ENCODE peak calls at places on chromosomes 6 and 20, in ten cellular contexts. One of them, this sample, is unnamed. For H3K9me3, the result is how much of the 10 kb centered on the place peaks cover.

GRCh38 chr6:140850438-140850837 is 1282.3 kb upstream of the GJE1 start:
- DNase-seq in heart right ventricle: no peak
- DNase-seq in kidney: no peak
- DNase-seq in neural progenitor cell: no peak
- DNase-seq in AG04450: no peak
- DNase-seq in tibial nerve: no peak
- DNase-seq in astrocyte: peak
- DNase-seq in OCI-LY7: no peak
- DNase-seq in colonic mucosa: no peak
- DNase-seq in cardiac muscle cell: peak
- DNase-seq in this sample: no peak

GRCh38 chr6:53326372-53327016 is 22.3 kb downstream of the ELOVL5 start:
- DNase-seq in heart right ventricle: peak
- DNase-seq in kidney: no peak
- DNase-seq in neural progenitor cell: no peak
- DNase-seq in AG04450: peak
- DNase-seq in tibial nerve: no peak
- DNase-seq in astrocyte: peak
- DNase-seq in OCI-LY7: no peak
- DNase-seq in colonic mucosa: no peak
- DNase-seq in cardiac muscle cell: peak
- DNase-seq in this sample: no peak

GRCh38 chr6:126661646-126662045 is 321.7 kb downstream of the CENPW start:
- DNase-seq in heart right ventricle: no peak
- DNase-seq in kidney: no peak
- DNase-seq in neural progenitor cell: no peak
- DNase-seq in AG04450: peak
- DNase-seq in tibial nerve: no peak
- DNase-seq in astrocyte: peak
- DNase-seq in OCI-LY7: no peak
- DNase-seq in colonic mucosa: no peak
- DNase-seq in cardiac muscle cell: peak
- DNase-seq in this sample: no peak

GRCh38 chr6:2765896-2766766 is 938 bp downstream of the WRNIP1 start:
- DNase-seq in heart right ventricle: peak
- DNase-seq in kidney: peak
- DNase-seq in neural progenitor cell: peak
- DNase-seq in AG04450: no peak
- DNase-seq in tibial nerve: no peak
- DNase-seq in astrocyte: peak
- DNase-seq in OCI-LY7: peak
- DNase-seq in colonic mucosa: peak
- DNase-seq in cardiac muscle cell: peak
- DNase-seq in this sample: no peak

GRCh38 chr20:12702312-12702711 is 306.5 kb upstream of the SPTLC3 start:
- DNase-seq in heart right ventricle: no peak
- DNase-seq in kidney: no peak
- DNase-seq in neural progenitor cell: no peak
- DNase-seq in AG04450: no peak
- DNase-seq in tibial nerve: no peak
- DNase-seq in astrocyte: no peak
- DNase-seq in OCI-LY7: no peak
- DNase-seq in colonic mucosa: no peak
- DNase-seq in cardiac muscle cell: no peak
- DNase-seq in this sample: no peak

GRCh38 chr6:79079425-79080130 is 1.5 kb upstream of the PHIP start:
- DNase-seq in heart right ventricle: no peak
- DNase-seq in kidney: no peak
- DNase-seq in neural progenitor cell: peak
- DNase-seq in AG04450: no peak
- DNase-seq in tibial nerve: no peak
- DNase-seq in astrocyte: peak
- DNase-seq in OCI-LY7: no peak
- DNase-seq in colonic mucosa: no peak
- DNase-seq in cardiac muscle cell: peak
- DNase-seq in this sample: no peak

GRCh38 chr6:51559059-51559458 is 528.4 kb downstream of the PKHD1 start:
- DNase-seq in heart right ventricle: no peak
- DNase-seq in kidney: no peak
- DNase-seq in neural progenitor cell: no peak
- DNase-seq in AG04450: no peak
- DNase-seq in tibial nerve: no peak
- DNase-seq in astrocyte: no peak
- DNase-seq in OCI-LY7: no peak
- DNase-seq in colonic mucosa: no peak
- DNase-seq in cardiac muscle cell: no peak
- DNase-seq in this sample: no peak

GRCh38 chr20:49344975-49345374 is 67.1 kb upstream of the ZNFX1 start:
- DNase-seq in heart right ventricle: peak
- DNase-seq in kidney: no peak
- DNase-seq in neural progenitor cell: no peak
- DNase-seq in AG04450: peak
- DNase-seq in tibial nerve: peak
- DNase-seq in astrocyte: peak
- DNase-seq in OCI-LY7: no peak
- DNase-seq in colonic mucosa: peak
- DNase-seq in cardiac muscle cell: peak
- DNase-seq in this sample: no peak

GRCh38 chr6:83756565-83756964 is 47.7 kb upstream of the SNAP91 start:
- DNase-seq in heart right ventricle: no peak
- DNase-seq in kidney: no peak
- DNase-seq in neural progenitor cell: no peak
- DNase-seq in AG04450: no peak
- DNase-seq in tibial nerve: no peak
- DNase-seq in astrocyte: no peak
- DNase-seq in OCI-LY7: no peak
- DNase-seq in colonic mucosa: no peak
- DNase-seq in cardiac muscle cell: no peak
- DNase-seq in this sample: no peak

GRCh38 chr6:83758533-83758932 is 49.6 kb upstream of the SNAP91 start:
- DNase-seq in heart right ventricle: no peak
- DNase-seq in kidney: no peak
- DNase-seq in neural progenitor cell: no peak
- DNase-seq in AG04450: no peak
- DNase-seq in tibial nerve: no peak
- DNase-seq in astrocyte: no peak
- DNase-seq in OCI-LY7: no peak
- DNase-seq in colonic mucosa: no peak
- DNase-seq in cardiac muscle cell: no peak
- DNase-seq in this sample: no peak

DNA sequence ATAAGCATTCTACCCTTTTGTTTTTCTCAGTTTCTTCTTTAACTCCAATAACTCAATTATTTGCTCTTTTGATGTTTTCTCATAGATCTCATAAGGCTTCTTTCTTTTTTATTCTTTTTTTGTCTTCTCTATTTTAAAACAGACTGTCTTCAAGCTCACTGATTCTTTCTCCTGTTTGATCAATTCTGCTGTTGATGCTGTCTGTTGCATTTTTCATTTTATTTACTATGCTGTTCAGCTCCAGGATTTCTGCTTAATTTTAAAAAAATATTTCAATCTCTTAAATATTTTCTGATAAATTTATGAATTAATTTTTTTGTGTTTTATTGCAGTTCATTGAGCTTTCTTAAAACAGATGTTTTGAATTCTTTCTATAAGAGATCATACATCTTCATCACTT is 48.1 kb upstream of the SNAP91 start:
- DNase-seq in heart right ventricle: no peak
- DNase-seq in kidney: no peak
- DNase-seq in neural progenitor cell: no peak
- DNase-seq in AG04450: no peak
- DNase-seq in tibial nerve: no peak
- DNase-seq in astrocyte: no peak
- DNase-seq in OCI-LY7: no peak
- DNase-seq in colonic mucosa: no peak
- DNase-seq in cardiac muscle cell: no peak
- DNase-seq in this sample: no peak
- H3K9me3 ChIP-seq in heart right ventricle: under half
- H3K9me3 ChIP-seq in kidney: under half
- H3K9me3 ChIP-seq in neural progenitor cell: under half
- H3K9me3 ChIP-seq in AG04450: under half
- H3K9me3 ChIP-seq in tibial nerve: under half
- H3K9me3 ChIP-seq in astrocyte: under half
- H3K9me3 ChIP-seq in OCI-LY7: under half
- H3K9me3 ChIP-seq in colonic mucosa: under half
- H3K9me3 ChIP-seq in cardiac muscle cell: under half
- H3K9me3 ChIP-seq in this sample: under half

GRCh38 chr20:59159091-59159821 is 4.4 kb upstream of the ZNF831 start:
- DNase-seq in heart right ventricle: no peak
- DNase-seq in kidney: no peak
- DNase-seq in neural progenitor cell: peak
- DNase-seq in AG04450: no peak
- DNase-seq in tibial nerve: no peak
- DNase-seq in astrocyte: no peak
- DNase-seq in OCI-LY7: no peak
- DNase-seq in colonic mucosa: peak
- DNase-seq in cardiac muscle cell: no peak
- DNase-seq in this sample: peak

GRCh38 chr20:59157961-59158541 is 5.6 kb upstream of the ZNF831 start:
- DNase-seq in heart right ventricle: no peak
- DNase-seq in kidney: no peak
- DNase-seq in neural progenitor cell: peak
- DNase-seq in AG04450: no peak
- DNase-seq in tibial nerve: no peak
- DNase-seq in astrocyte: no peak
- DNase-seq in OCI-LY7: no peak
- DNase-seq in colonic mucosa: peak
- DNase-seq in cardiac muscle cell: no peak
- DNase-seq in this sample: no peak

GRCh38 chr20:59161626-59162170 is 1.9 kb upstream of the ZNF831 start:
- DNase-seq in heart right ventricle: no peak
- DNase-seq in kidney: no peak
- DNase-seq in neural progenitor cell: no peak
- DNase-seq in AG04450: no peak
- DNase-seq in tibial nerve: no peak
- DNase-seq in astrocyte: no peak
- DNase-seq in OCI-LY7: peak
- DNase-seq in colonic mucosa: no peak
- DNase-seq in cardiac muscle cell: no peak
- DNase-seq in this sample: no peak

GRCh38 chr20:59158673-59159072 is 4.9 kb upstream of the ZNF831 start:
- DNase-seq in heart right ventricle: no peak
- DNase-seq in kidney: no peak
- DNase-seq in neural progenitor cell: no peak
- DNase-seq in AG04450: no peak
- DNase-seq in tibial nerve: no peak
- DNase-seq in astrocyte: no peak
- DNase-seq in OCI-LY7: no peak
- DNase-seq in colonic mucosa: peak
- DNase-seq in cardiac muscle cell: no peak
- DNase-seq in this sample: no peak

GRCh38 chr20:59159822-59160740 is 3.5 kb upstream of the ZNF831 start:
- DNase-seq in heart right ventricle: no peak
- DNase-seq in kidney: no peak
- DNase-seq in neural progenitor cell: no peak
- DNase-seq in AG04450: no peak
- DNase-seq in tibial nerve: no peak
- DNase-seq in astrocyte: no peak
- DNase-seq in OCI-LY7: peak
- DNase-seq in colonic mucosa: peak
- DNase-seq in cardiac muscle cell: no peak
- DNase-seq in this sample: no peak
- H3K27ac ChIP-seq in heart right ventricle: no peak
- H3K27ac ChIP-seq in kidney: no peak
- H3K27ac ChIP-seq in neural progenitor cell: no peak
- H3K27ac ChIP-seq in AG04450: no peak
- H3K27ac ChIP-seq in tibial nerve: peak
- H3K27ac ChIP-seq in astrocyte: no peak
- H3K27ac ChIP-seq in OCI-LY7: no peak
- H3K27ac ChIP-seq in colonic mucosa: peak
- H3K27ac ChIP-seq in cardiac muscle cell: no peak
- H3K27ac ChIP-seq in this sample: peak

GRCh38 chr6:19033683-19034082 is 646.5 kb downstream of the RNF144B start:
- DNase-seq in heart right ventricle: no peak
- DNase-seq in kidney: no peak
- DNase-seq in neural progenitor cell: no peak
- DNase-seq in AG04450: no peak
- DNase-seq in tibial nerve: no peak
- DNase-seq in astrocyte: no peak
- DNase-seq in OCI-LY7: no peak
- DNase-seq in colonic mucosa: no peak
- DNase-seq in cardiac muscle cell: no peak
- DNase-seq in this sample: no peak

GRCh38 chr6:19037607-19038006 is 650.5 kb downstream of the RNF144B start:
- DNase-seq in heart right ventricle: no peak
- DNase-seq in kidney: no peak
- DNase-seq in neural progenitor cell: no peak
- DNase-seq in AG04450: no peak
- DNase-seq in tibial nerve: no peak
- DNase-seq in astrocyte: no peak
- DNase-seq in OCI-LY7: no peak
- DNase-seq in colonic mucosa: no peak
- DNase-seq in cardiac muscle cell: no peak
- DNase-seq in this sample: no peak

GRCh38 chr6:19032486-19033295 is 645.5 kb downstream of the RNF144B start:
- DNase-seq in heart right ventricle: peak
- DNase-seq in kidney: no peak
- DNase-seq in neural progenitor cell: no peak
- DNase-seq in AG04450: no peak
- DNase-seq in tibial nerve: no peak
- DNase-seq in astrocyte: no peak
- DNase-seq in OCI-LY7: no peak
- DNase-seq in colonic mucosa: no peak
- DNase-seq in cardiac muscle cell: no peak
- DNase-seq in this sample: no peak

GRCh38 chr6:19039287-19039686 is 652.1 kb downstream of the RNF144B start:
- DNase-seq in heart right ventricle: no peak
- DNase-seq in kidney: no peak
- DNase-seq in neural progenitor cell: no peak
- DNase-seq in AG04450: no peak
- DNase-seq in tibial nerve: no peak
- DNase-seq in astrocyte: no peak
- DNase-seq in OCI-LY7: no peak
- DNase-seq in colonic mucosa: no peak
- DNase-seq in cardiac muscle cell: no peak
- DNase-seq in this sample: no peak

GRCh38 chr6:19035454-19035853 is 648.3 kb downstream of the RNF144B start:
- DNase-seq in heart right ventricle: no peak
- DNase-seq in kidney: no peak
- DNase-seq in neural progenitor cell: no peak
- DNase-seq in AG04450: no peak
- DNase-seq in tibial nerve: no peak
- DNase-seq in astrocyte: no peak
- DNase-seq in OCI-LY7: no peak
- DNase-seq in colonic mucosa: no peak
- DNase-seq in cardiac muscle cell: peak
- DNase-seq in this sample: no peak
- H3K9me3 ChIP-seq in heart right ventricle: under half
- H3K9me3 ChIP-seq in kidney: under half
- H3K9me3 ChIP-seq in neural progenitor cell: under half
- H3K9me3 ChIP-seq in AG04450: under half
- H3K9me3 ChIP-seq in tibial nerve: under half
- H3K9me3 ChIP-seq in astrocyte: under half
- H3K9me3 ChIP-seq in OCI-LY7: under half
- H3K9me3 ChIP-seq in colonic mucosa: under half
- H3K9me3 ChIP-seq in cardiac muscle cell: under half
- H3K9me3 ChIP-seq in this sample: under half

DNA sequence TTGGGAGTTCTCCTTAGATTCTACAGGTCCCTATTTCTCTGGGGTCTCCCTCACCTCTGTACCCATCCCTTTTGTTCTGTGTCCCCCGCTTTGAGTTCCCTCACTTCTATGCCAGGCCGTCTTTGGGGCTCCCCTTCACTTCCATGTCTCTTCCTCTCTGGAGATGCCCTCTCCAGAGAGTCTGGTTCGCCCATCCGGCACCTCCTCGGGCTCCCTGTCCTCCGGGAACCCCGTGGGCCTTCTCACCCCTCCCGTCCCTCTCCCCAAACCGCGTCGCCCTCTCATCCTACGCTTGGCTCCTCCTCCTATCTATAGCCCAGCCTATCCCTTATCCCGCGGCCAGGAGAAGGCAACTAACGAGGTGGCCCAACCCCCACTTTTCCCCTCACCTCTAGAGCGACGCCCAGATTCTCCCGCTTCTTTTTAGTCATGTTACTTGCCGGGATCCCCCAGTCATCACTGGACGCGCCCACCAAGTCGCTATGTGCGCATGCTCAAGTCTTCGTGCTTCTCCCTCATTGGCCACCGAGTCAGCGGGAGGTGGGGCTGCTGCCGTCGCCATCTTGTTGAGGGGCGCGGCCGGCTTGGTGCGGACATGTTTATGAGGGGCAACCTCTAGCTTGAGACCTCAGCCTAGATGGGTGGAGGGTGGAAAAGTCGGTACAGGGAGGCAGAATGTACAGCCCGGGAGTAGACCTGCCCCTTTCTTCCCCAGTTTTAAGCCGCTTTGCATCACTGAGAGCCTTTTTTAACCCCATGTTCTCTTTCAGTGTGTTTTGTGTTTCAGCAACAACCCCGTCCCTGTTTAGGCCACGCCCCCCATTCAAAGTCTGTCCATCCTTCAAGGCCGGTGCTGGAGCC is at the start of gene CCDC167:
- DNase-seq in heart right ventricle: peak
- DNase-seq in kidney: peak
- DNase-seq in neural progenitor cell: peak
- DNase-seq in AG04450: peak
- DNase-seq in tibial nerve: peak
- DNase-seq in astrocyte: peak
- DNase-seq in OCI-LY7: peak
- DNase-seq in colonic mucosa: peak
- DNase-seq in cardiac muscle cell: peak
- DNase-seq in this sample: peak
- H3K27ac ChIP-seq in heart right ventricle: peak
- H3K27ac ChIP-seq in kidney: no peak
- H3K27ac ChIP-seq in neural progenitor cell: peak
- H3K27ac ChIP-seq in AG04450: peak
- H3K27ac ChIP-seq in tibial nerve: peak
- H3K27ac ChIP-seq in astrocyte: peak
- H3K27ac ChIP-seq in OCI-LY7: peak
- H3K27ac ChIP-seq in colonic mucosa: no peak
- H3K27ac ChIP-seq in cardiac muscle cell: no peak
- H3K27ac ChIP-seq in this sample: peak

This sample was measured in effector memory CD4-positive, alpha-beta T cell.